ENCODE peak calls at places on chromosomes 12 and 14, in nine cellular contexts. One of them, this sample, is unnamed.

GRCh38 chr12:107558816-107559382 is 126.7 kb upstream of the PWP1 start:
- DNase-seq in CD8-positive, alpha-beta T cell: no peak
- DNase-seq in hepatocyte: no peak
- DNase-seq in lung: no peak
- DNase-seq in colonic mucosa: no peak
- DNase-seq in MM.1S: no peak
- DNase-seq in heart right ventricle: no peak
- DNase-seq in thoracic aorta: no peak
- DNase-seq in tibial artery: no peak
- DNase-seq in this sample: no peak

GRCh38 chr12:68636268-68636667 is 25.6 kb downstream of the RAP1B start:
- DNase-seq in CD8-positive, alpha-beta T cell: no peak
- DNase-seq in hepatocyte: peak; percentile 32
- DNase-seq in lung: no peak
- DNase-seq in colonic mucosa: no peak
- DNase-seq in MM.1S: no peak
- DNase-seq in heart right ventricle: no peak
- DNase-seq in thoracic aorta: no peak
- DNase-seq in tibial artery: no peak
- DNase-seq in this sample: no peak

GRCh38 chr12:106986135-106986534 is 811 bp downstream of the MTERF2 start:
- DNase-seq in CD8-positive, alpha-beta T cell: no peak
- DNase-seq in hepatocyte: no peak
- DNase-seq in lung: no peak
- DNase-seq in colonic mucosa: no peak
- DNase-seq in MM.1S: no peak
- DNase-seq in heart right ventricle: no peak
- DNase-seq in thoracic aorta: no peak
- DNase-seq in tibial artery: no peak
- DNase-seq in this sample: no peak

GRCh38 chr14:75393794-75394193 is 34.0 kb upstream of the JDP2 start:
- DNase-seq in CD8-positive, alpha-beta T cell: no peak
- DNase-seq in hepatocyte: no peak
- DNase-seq in lung: no peak
- DNase-seq in colonic mucosa: no peak
- DNase-seq in MM.1S: no peak
- DNase-seq in heart right ventricle: no peak
- DNase-seq in thoracic aorta: no peak
- DNase-seq in tibial artery: no peak
- DNase-seq in this sample: no peak

GRCh38 chr12:25100738-25101445 is 94.1 kb downstream of the DNAI7 start:
- DNase-seq in CD8-positive, alpha-beta T cell: no peak
- DNase-seq in hepatocyte: no peak
- DNase-seq in lung: no peak
- DNase-seq in colonic mucosa: no peak
- DNase-seq in MM.1S: peak; percentile 50
- DNase-seq in heart right ventricle: no peak
- DNase-seq in thoracic aorta: no peak
- DNase-seq in tibial artery: no peak
- DNase-seq in this sample: no peak

GRCh38 chr14:39320318-39320717 is 86.6 kb downstream of the MIA2 start:
- DNase-seq in CD8-positive, alpha-beta T cell: no peak
- DNase-seq in hepatocyte: no peak
- DNase-seq in lung: no peak
- DNase-seq in colonic mucosa: no peak
- DNase-seq in MM.1S: no peak
- DNase-seq in heart right ventricle: no peak
- DNase-seq in thoracic aorta: no peak
- DNase-seq in tibial artery: no peak
- DNase-seq in this sample: no peak

GRCh38 chr12:108825205-108825950 is 32.0 kb downstream of the SSH1 start:
- DNase-seq in CD8-positive, alpha-beta T cell: no peak
- DNase-seq in hepatocyte: no peak
- DNase-seq in lung: no peak
- DNase-seq in colonic mucosa: no peak
- DNase-seq in MM.1S: peak; percentile 50
- DNase-seq in heart right ventricle: no peak
- DNase-seq in thoracic aorta: no peak
- DNase-seq in tibial artery: no peak
- DNase-seq in this sample: no peak

GRCh38 chr14:67987596-67987995 is 168.0 kb downstream of the RAD51B start:
- DNase-seq in CD8-positive, alpha-beta T cell: no peak
- DNase-seq in hepatocyte: peak; percentile 21
- DNase-seq in lung: no peak
- DNase-seq in colonic mucosa: no peak
- DNase-seq in MM.1S: no peak
- DNase-seq in heart right ventricle: no peak
- DNase-seq in thoracic aorta: no peak
- DNase-seq in tibial artery: no peak
- DNase-seq in this sample: no peak

GRCh38 chr12:2456813-2457186 is 338.0 kb upstream of the FKBP4 start:
- DNase-seq in CD8-positive, alpha-beta T cell: no peak
- DNase-seq in hepatocyte: no peak
- DNase-seq in lung: peak; percentile 51
- DNase-seq in colonic mucosa: no peak
- DNase-seq in MM.1S: no peak
- DNase-seq in heart right ventricle: no peak
- DNase-seq in thoracic aorta: no peak
- DNase-seq in tibial artery: no peak
- DNase-seq in this sample: no peak

GRCh38 chr12:113070117-113070906 is 13.8 kb downstream of the DTX1 start:
- DNase-seq in CD8-positive, alpha-beta T cell: no peak
- DNase-seq in hepatocyte: no peak
- DNase-seq in lung: peak; percentile 42
- DNase-seq in colonic mucosa: peak; percentile 44
- DNase-seq in MM.1S: no peak
- DNase-seq in heart right ventricle: peak; percentile 43
- DNase-seq in thoracic aorta: no peak
- DNase-seq in tibial artery: no peak
- DNase-seq in this sample: no peak

GRCh38 chr12:50025187-50026059 is at the start of gene RACGAP1:
- DNase-seq in CD8-positive, alpha-beta T cell: peak; percentile 94
- DNase-seq in hepatocyte: peak; percentile 98
- DNase-seq in lung: peak; percentile 97
- DNase-seq in colonic mucosa: peak; percentile 98
- DNase-seq in MM.1S: peak; percentile 100
- DNase-seq in heart right ventricle: peak; percentile 90
- DNase-seq in thoracic aorta: peak; percentile 84
- DNase-seq in tibial artery: peak; percentile 93
- DNase-seq in this sample: peak; percentile 98

GRCh38 chr12:118781692-118782091 is 199.6 kb upstream of the SRRM4 start:
- DNase-seq in CD8-positive, alpha-beta T cell: no peak
- DNase-seq in hepatocyte: no peak
- DNase-seq in lung: no peak
- DNase-seq in colonic mucosa: no peak
- DNase-seq in MM.1S: no peak
- DNase-seq in heart right ventricle: no peak
- DNase-seq in thoracic aorta: no peak
- DNase-seq in tibial artery: no peak
- DNase-seq in this sample: no peak

GRCh38 chr12:121794532-121795028 is 1.1 kb upstream of the RHOF start:
- DNase-seq in CD8-positive, alpha-beta T cell: no peak
- DNase-seq in hepatocyte: no peak
- DNase-seq in lung: peak; percentile 59
- DNase-seq in colonic mucosa: no peak
- DNase-seq in MM.1S: no peak
- DNase-seq in heart right ventricle: no peak
- DNase-seq in thoracic aorta: no peak
- DNase-seq in tibial artery: no peak
- DNase-seq in this sample: no peak

GRCh38 chr12:121793501-121793835 is at the start of gene RHOF:
- DNase-seq in CD8-positive, alpha-beta T cell: peak; percentile 78
- DNase-seq in hepatocyte: peak; percentile 86
- DNase-seq in lung: peak; percentile 55
- DNase-seq in colonic mucosa: peak; percentile 71
- DNase-seq in MM.1S: peak; percentile 26
- DNase-seq in heart right ventricle: peak; percentile 64
- DNase-seq in thoracic aorta: no peak
- DNase-seq in tibial artery: no peak
- DNase-seq in this sample: no peak

GRCh38 chr12:121793836-121794531 is 496 bp upstream of the RHOF start:
- DNase-seq in CD8-positive, alpha-beta T cell: peak; percentile 98
- DNase-seq in hepatocyte: peak; percentile 97
- DNase-seq in lung: peak; percentile 91
- DNase-seq in colonic mucosa: peak; percentile 95
- DNase-seq in MM.1S: peak; percentile 85
- DNase-seq in heart right ventricle: peak; percentile 92
- DNase-seq in thoracic aorta: no peak
- DNase-seq in tibial artery: peak; percentile 84
- DNase-seq in this sample: peak; percentile 95

GRCh38 chr12:121796855-121797751 is 3.6 kb upstream of the RHOF start:
- DNase-seq in CD8-positive, alpha-beta T cell: no peak
- DNase-seq in hepatocyte: peak; percentile 96
- DNase-seq in lung: peak; percentile 94
- DNase-seq in colonic mucosa: peak; percentile 98
- DNase-seq in MM.1S: no peak
- DNase-seq in heart right ventricle: peak; percentile 96
- DNase-seq in thoracic aorta: peak; percentile 89
- DNase-seq in tibial artery: peak; percentile 97
- DNase-seq in this sample: no peak

DNA sequence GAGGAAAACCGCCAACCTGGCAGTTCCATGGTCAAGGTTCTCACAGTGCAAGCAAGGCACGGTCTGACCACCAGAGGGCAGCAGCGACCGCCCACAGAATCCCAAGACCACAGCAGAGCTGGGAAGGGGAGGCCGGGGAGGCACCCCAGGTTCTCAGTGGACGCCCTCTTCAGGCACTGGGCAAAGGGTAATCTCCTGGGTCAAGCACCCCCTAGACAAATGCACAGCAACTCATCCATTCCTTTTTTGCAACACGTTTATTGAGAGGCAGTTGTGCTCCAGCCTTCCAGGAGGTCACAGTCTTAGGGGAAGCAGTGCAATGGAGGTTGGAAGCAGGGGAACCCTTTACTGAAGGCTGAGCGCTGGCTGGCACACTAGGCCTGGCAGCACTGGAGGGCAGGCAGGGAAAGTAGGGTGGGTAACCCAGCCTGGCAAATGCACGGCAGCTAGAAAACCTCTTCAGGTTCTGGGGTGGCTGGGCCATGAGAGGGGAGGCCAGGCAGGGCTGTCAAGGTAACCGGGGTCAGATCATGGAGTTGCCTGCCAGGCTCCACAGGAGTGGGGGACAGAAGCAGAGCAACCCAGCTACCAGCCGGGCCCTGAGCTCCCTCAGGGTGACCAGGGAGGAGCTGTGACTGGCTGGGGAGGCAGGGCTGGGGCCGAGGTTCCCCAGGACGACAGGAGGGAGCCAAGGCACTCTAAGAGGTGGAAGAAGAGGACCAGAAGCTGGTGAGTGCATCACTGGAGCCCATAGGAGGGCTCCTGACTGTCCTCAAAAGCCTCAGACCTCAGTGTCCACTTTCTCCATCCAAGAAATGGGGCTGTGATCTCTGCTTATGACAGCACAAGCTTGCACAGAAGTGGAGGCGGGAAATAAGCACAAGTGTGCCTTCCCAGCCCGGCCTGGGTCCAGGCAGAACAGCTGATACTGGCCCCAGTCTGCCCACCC is 1.8 kb upstream of the RHOF start:
- DNase-seq in CD8-positive, alpha-beta T cell: peak; percentile 94
- DNase-seq in hepatocyte: peak; percentile 89
- DNase-seq in lung: peak; percentile 89
- DNase-seq in colonic mucosa: peak; percentile 95
- DNase-seq in MM.1S: peak; percentile 50
- DNase-seq in heart right ventricle: peak; percentile 91
- DNase-seq in thoracic aorta: no peak
- DNase-seq in tibial artery: peak; percentile 90
- DNase-seq in this sample: peak; percentile 79
- H3K4me3 ChIP-seq in CD8-positive, alpha-beta T cell: no peak overlapping the region
- H3K4me3 ChIP-seq in hepatocyte: no peak overlapping the region
- H3K4me3 ChIP-seq in lung: no peak overlapping the region
- H3K4me3 ChIP-seq in colonic mucosa: no peak overlapping the region
- H3K4me3 ChIP-seq in MM.1S: peak overlapping the region; percentile 44
- H3K4me3 ChIP-seq in heart right ventricle: no peak overlapping the region
- H3K4me3 ChIP-seq in thoracic aorta: peak overlapping the region; percentile 77
- H3K4me3 ChIP-seq in tibial artery: peak overlapping the region; percentile 28
- H3K4me3 ChIP-seq in this sample: peak overlapping the region; percentile 36

GRCh38 chr14:51053157-51053556 is 41.7 kb downstream of the TRIM9 start:
- DNase-seq in CD8-positive, alpha-beta T cell: no peak
- DNase-seq in hepatocyte: no peak
- DNase-seq in lung: no peak
- DNase-seq in colonic mucosa: no peak
- DNase-seq in MM.1S: no peak
- DNase-seq in heart right ventricle: no peak
- DNase-seq in thoracic aorta: no peak
- DNase-seq in tibial artery: no peak
- DNase-seq in this sample: no peak

GRCh38 chr14:51058382-51058781 is 36.5 kb downstream of the TRIM9 start:
- DNase-seq in CD8-positive, alpha-beta T cell: no peak
- DNase-seq in hepatocyte: no peak
- DNase-seq in lung: no peak
- DNase-seq in colonic mucosa: no peak
- DNase-seq in MM.1S: no peak
- DNase-seq in heart right ventricle: no peak
- DNase-seq in thoracic aorta: no peak
- DNase-seq in tibial artery: no peak
- DNase-seq in this sample: no peak

DNA sequence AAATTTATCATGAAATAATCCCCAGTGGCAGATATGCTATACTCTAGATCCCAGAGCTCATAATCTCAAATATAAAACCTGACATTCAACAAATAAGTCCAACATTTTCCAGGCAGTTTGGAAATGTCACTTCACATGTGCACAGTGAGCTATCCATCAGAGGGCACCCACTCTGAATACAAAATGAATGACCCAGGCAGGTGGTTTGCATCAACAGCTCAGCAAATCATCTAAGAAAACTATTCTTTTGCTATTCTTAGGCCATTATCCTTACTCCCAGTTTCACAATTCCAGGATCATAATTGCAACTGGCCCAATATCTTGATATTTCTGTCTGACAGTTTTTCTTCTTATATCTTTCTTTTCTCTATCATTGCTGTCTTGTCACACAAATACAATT is 38.5 kb downstream of the TRIM9 start:
- DNase-seq in CD8-positive, alpha-beta T cell: no peak
- DNase-seq in hepatocyte: no peak
- DNase-seq in lung: no peak
- DNase-seq in colonic mucosa: no peak
- DNase-seq in MM.1S: no peak
- DNase-seq in heart right ventricle: no peak
- DNase-seq in thoracic aorta: no peak
- DNase-seq in tibial artery: no peak
- DNase-seq in this sample: no peak
- H3K27ac ChIP-seq in CD8-positive, alpha-beta T cell: no peak overlapping the region
- H3K27ac ChIP-seq in hepatocyte: no peak overlapping the region
- H3K27ac ChIP-seq in lung: no peak overlapping the region
- H3K27ac ChIP-seq in colonic mucosa: no peak overlapping the region
- H3K27ac ChIP-seq in MM.1S: no peak overlapping the region
- H3K27ac ChIP-seq in heart right ventricle: no peak overlapping the region
- H3K27ac ChIP-seq in thoracic aorta: no peak overlapping the region
- H3K27ac ChIP-seq in tibial artery: no peak overlapping the region
- H3K27ac ChIP-seq in this sample: no peak overlapping the region

GRCh38 chr14:34212172-34212571 is 249.9 kb downstream of the SPTSSA start:
- DNase-seq in CD8-positive, alpha-beta T cell: no peak
- DNase-seq in hepatocyte: no peak
- DNase-seq in lung: no peak
- DNase-seq in colonic mucosa: no peak
- DNase-seq in MM.1S: no peak
- DNase-seq in heart right ventricle: no peak
- DNase-seq in thoracic aorta: no peak
- DNase-seq in tibial artery: no peak
- DNase-seq in this sample: no peak
- H3K4me1 ChIP-seq in CD8-positive, alpha-beta T cell: no peaks in the 10 kb centered on the region
- H3K4me1 ChIP-seq in hepatocyte: no peaks in the 10 kb centered on the region
- H3K4me1 ChIP-seq in lung: no peaks in the 10 kb centered on the region
- H3K4me1 ChIP-seq in colonic mucosa: no peaks in the 10 kb centered on the region
- H3K4me1 ChIP-seq in MM.1S: no peaks in the 10 kb centered on the region
- H3K4me1 ChIP-seq in heart right ventricle: no peaks in the 10 kb centered on the region
- H3K4me1 ChIP-seq in thoracic aorta: no peaks in the 10 kb centered on the region
- H3K4me1 ChIP-seq in tibial artery: no peaks in the 10 kb centered on the region
- H3K4me1 ChIP-seq in this sample: no peaks in the 10 kb centered on the region

GRCh38 chr14:106670006-106670405 is 1143.6 kb downstream of the TMEM121 start:
- DNase-seq in CD8-positive, alpha-beta T cell: no peak
- DNase-seq in hepatocyte: no peak
- DNase-seq in lung: no peak
- DNase-seq in colonic mucosa: no peak
- DNase-seq in MM.1S: no peak
- DNase-seq in heart right ventricle: no peak
- DNase-seq in thoracic aorta: no peak
- DNase-seq in tibial artery: no peak
- DNase-seq in this sample: no peak
- H3K4me3 ChIP-seq in CD8-positive, alpha-beta T cell: no peak overlapping the region
- H3K4me3 ChIP-seq in hepatocyte: no peak overlapping the region
- H3K4me3 ChIP-seq in lung: no peak overlapping the region
- H3K4me3 ChIP-seq in colonic mucosa: no peak overlapping the region
- H3K4me3 ChIP-seq in MM.1S: no peak overlapping the region
- H3K4me3 ChIP-seq in heart right ventricle: no peak overlapping the region
- H3K4me3 ChIP-seq in thoracic aorta: no peak overlapping the region
- H3K4me3 ChIP-seq in tibial artery: no peak overlapping the region
- H3K4me3 ChIP-seq in this sample: no peak overlapping the region